ENCODE peak calls at places on chromosomes 11 and 22, in seven cellular contexts. Q is transverse colon, O is sigmoid colon, V is uterus, X is ovary, H is A549, Z is GM12891. P is an unnamed sample.

GRCh38 chr22:46084943-46085830 is 65.1 kb upstream of the PPARA start:
- DNase-seq in Q (peak; percentile 69), O (peak; percentile 95), V (peak; percentile 92), X (peak; percentile 88), H (peak; percentile 79), Z (no peak), P (no peak)

GRCh38 chr11:18312663-18313420 is 9.1 kb downstream of the HPS5 start:
- DNase-seq in Q (no peak), O (no peak), V (no peak), X (no peak), H (no peak), Z (no peak), P (no peak)

GRCh38 chr11:104736503-104736902 is 161.8 kb downstream of the CASP12 start:
- DNase-seq in Q (no peak), O (no peak), V (no peak), X (no peak), H (no peak), Z (no peak), P (no peak)

GRCh38 chr11:11534981-11535380 is 86.8 kb downstream of the GALNT18 start:
- DNase-seq in Q (no peak), O (no peak), V (no peak), X (peak; percentile 39), H (no peak), Z (no peak), P (no peak)

GRCh38 chr11:95910638-95911368 is 13.1 kb downstream of the MTMR2 start:
- DNase-seq in Q (no peak), O (no peak), V (no peak), X (no peak), H (no peak), Z (no peak), P (no peak)

GRCh38 chr11:123253909-123254308 is 58.9 kb upstream of the CLMP start:
- DNase-seq in Q (no peak), O (no peak), V (no peak), X (no peak), H (no peak), Z (no peak), P (no peak)

GRCh38 chr11:2741377-2742131 is 41.8 kb upstream of the KCNQ1OT1 start:
- DNase-seq in Q (no peak), O (peak; percentile 65), V (peak; percentile 56), X (peak; percentile 67), H (peak; percentile 16), Z (no peak), P (no peak)

GRCh38 chr11:56819916-56820315 is 71.4 kb upstream of the OR9G4 start:
- DNase-seq in Q (no peak), O (no peak), V (no peak), X (no peak), H (no peak), Z (no peak), P (no peak)

GRCh38 chr11:67996622-67997459 is 7.1 kb downstream of the UNC93B1 start:
- DNase-seq in Q (peak; percentile 88), O (no peak), V (no peak), X (peak; percentile 58), H (peak; percentile 92), Z (no peak), P (peak; percentile 87)

GRCh38 chr11:67594480-67594879 is 10.9 kb downstream of the GSTP1 start:
- DNase-seq in Q (no peak), O (no peak), V (no peak), X (no peak), H (no peak), Z (no peak), P (no peak)

GRCh38 chr22:45224988-45225731 is 15.5 kb downstream of the KIAA0930 start:
- DNase-seq in Q (no peak), O (no peak), V (no peak), X (no peak), H (no peak), Z (no peak), P (no peak)

GRCh38 chr11:106167085-106167484 is 89.6 kb downstream of the AASDHPPT start:
- DNase-seq in Q (no peak), O (no peak), V (no peak), X (no peak), H (no peak), Z (no peak), P (no peak)

GRCh38 chr11:62705401-62705800 is 1.8 kb downstream of the BSCL2 start:
- DNase-seq in Q (no peak), O (no peak), V (no peak), X (peak; percentile 49), H (no peak), Z (no peak), P (peak; percentile 71)

GRCh38 chr11:10648896-10649295 is 44.7 kb downstream of the IRAG1 start:
- DNase-seq in Q (no peak), O (peak; percentile 50), V (no peak), X (no peak), H (no peak), Z (no peak), P (no peak)

GRCh38 chr11:3879967-3880542 is 24.6 kb downstream of the STIM1 start:
- DNase-seq in Q (no peak), O (no peak), V (no peak), X (no peak), H (peak; percentile 57), Z (no peak), P (no peak)

GRCh38 chr22:23705358-23705757 is 14.5 kb downstream of the RGL4 start:
- DNase-seq in Q (no peak), O (no peak), V (no peak), X (no peak), H (no peak), Z (no peak), P (no peak)

GRCh38 chr11:105589346-105589745 is 20.5 kb upstream of the GRIA4 start:
- DNase-seq in Q (no peak), O (no peak), V (no peak), X (no peak), H (no peak), Z (no peak), P (no peak)

GRCh38 chr11:8015753-8016239 is 28.7 kb downstream of the EIF3F start:
- DNase-seq in Q (no peak), O (no peak), V (no peak), X (no peak), H (no peak), Z (no peak), P (no peak)

GRCh38 chr22:18088825-18089568 is 11.2 kb downstream of the PEX26 start:
- DNase-seq in Q (peak; percentile 71), O (no peak), V (no peak), X (no peak), H (no peak), Z (no peak), P (no peak)

GRCh38 chr11:64185323-64186204 is at the start of gene STIP1:
- DNase-seq in Q (peak; percentile 99), O (peak; percentile 100), V (peak; percentile 99), X (peak; percentile 99), H (peak; percentile 100), Z (peak; percentile 95), P (peak; percentile 100)
- TF ChIP-seq POLR2A in Q (peak; percentile 98), O (peak; percentile 99), V (peak; percentile 99), X (peak; percentile 97), H (peak; percentile 99), Z (peak; percentile 91), P (peak; percentile 96)

GRCh38 chr22:27986459-27986858 is 67.4 kb upstream of the PITPNB start:
- DNase-seq in Q (no peak), O (peak; percentile 9), V (no peak), X (no peak), H (no peak), Z (no peak), P (no peak)

GRCh38 chr22:27984001-27984695 is 65.1 kb upstream of the PITPNB start:
- DNase-seq in Q (no peak), O (peak; percentile 29), V (no peak), X (no peak), H (no peak), Z (no peak), P (no peak)

GRCh38 chr22:27986937-27987336 is 67.9 kb upstream of the PITPNB start:
- DNase-seq in Q (no peak), O (peak; percentile 14), V (no peak), X (no peak), H (no peak), Z (no peak), P (no peak)

GRCh38 chr22:27984723-27985122 is 65.7 kb upstream of the PITPNB start:
- DNase-seq in Q (no peak), O (no peak), V (no peak), X (no peak), H (no peak), Z (no peak), P (no peak)

GRCh38 chr22:27985323-27986275 is 66.5 kb upstream of the PITPNB start:
- DNase-seq in Q (no peak), O (peak; percentile 21), V (no peak), X (no peak), H (no peak), Z (no peak), P (no peak)
- TF ChIP-seq POLR2A in Q (no peak), O (no peak), V (no peak), X (no peak), H (no peak), Z (no peak), P (no peak)

DNA sequence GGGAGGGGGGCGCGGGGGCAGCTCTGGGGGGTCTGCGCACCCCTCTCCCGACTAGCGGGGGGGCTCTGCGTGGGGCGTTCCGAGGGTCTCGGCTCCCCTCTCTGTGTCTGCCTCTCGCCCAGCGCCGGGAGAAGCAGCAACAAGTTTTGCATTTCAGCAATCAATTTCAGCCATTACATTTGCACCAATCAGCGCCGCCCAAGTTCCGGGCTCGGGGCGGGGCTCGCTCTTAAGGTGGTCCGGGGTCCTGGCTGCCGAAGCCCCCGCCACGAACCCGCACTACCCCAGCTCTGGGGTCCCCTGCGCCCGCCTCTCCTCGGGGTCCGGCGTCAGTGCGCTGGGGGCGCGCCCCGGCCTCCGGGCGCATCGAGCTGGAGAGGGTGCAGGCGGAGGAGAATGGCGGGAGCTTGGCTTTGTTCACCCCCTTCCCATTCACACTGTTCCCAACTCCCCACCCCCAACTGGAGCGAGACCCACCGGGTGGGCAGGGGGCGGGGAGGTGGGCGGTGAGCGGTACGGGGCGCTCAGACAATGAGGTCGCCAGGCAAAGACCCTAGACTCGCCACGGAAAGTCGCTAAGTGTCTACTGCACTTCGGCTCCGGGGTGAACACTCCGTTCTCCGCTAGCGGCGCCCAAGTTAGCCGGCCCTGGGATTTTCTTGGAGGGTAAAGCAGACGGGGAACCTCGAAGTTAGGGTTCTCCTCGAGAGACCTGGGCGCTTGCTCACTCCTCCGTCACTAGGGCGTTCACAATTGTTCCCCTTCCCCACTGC is at the start of gene MN1:
- DNase-seq in Q (peak; percentile 25), O (no peak), V (no peak), X (peak; percentile 75), H (peak; percentile 39), Z (peak; percentile 45), P (no peak)
- TF ChIP-seq POLR2A in Q (no peak), O (no peak), V (no peak), X (no peak), H (peak; percentile 15), Z (no peak), P (no peak)

DNA sequence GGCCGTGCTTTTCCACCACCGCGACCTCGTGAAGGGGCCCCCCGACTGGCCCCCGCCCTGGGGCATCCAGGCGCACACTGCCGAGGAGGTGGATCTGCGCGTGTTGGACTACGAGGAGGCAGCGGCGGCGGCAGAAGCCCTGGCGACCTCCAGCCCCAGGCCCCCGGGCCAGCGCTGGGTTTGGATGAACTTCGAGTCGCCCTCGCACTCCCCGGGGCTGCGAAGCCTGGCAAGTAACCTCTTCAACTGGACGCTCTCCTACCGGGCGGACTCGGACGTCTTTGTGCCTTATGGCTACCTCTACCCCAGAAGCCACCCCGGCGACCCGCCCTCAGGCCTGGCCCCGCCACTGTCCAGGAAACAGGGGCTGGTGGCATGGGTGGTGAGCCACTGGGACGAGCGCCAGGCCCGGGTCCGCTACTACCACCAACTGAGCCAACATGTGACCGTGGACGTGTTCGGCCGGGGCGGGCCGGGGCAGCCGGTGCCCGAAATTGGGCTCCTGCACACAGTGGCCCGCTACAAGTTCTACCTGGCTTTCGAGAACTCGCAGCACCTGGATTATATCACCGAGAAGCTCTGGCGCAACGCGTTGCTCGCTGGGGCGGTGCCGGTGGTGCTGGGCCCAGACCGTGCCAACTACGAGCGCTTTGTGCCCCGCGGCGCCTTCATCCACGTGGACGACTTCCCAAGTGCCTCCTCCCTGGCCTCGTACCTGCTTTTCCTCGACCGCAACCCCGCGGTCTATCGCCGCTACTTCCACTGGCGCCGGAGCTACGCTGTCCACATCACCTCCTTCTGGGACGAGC is 1.3 kb downstream of the FUT4 start:
- DNase-seq in Q (peak; percentile 51), O (peak; percentile 69), V (no peak), X (peak; percentile 55), H (no peak), Z (no peak), P (peak; percentile 29)
- TF ChIP-seq POLR2A in Q (peak; percentile 45), O (no peak), V (no peak), X (no peak), H (no peak), Z (no peak), P (no peak)

P was measured in erythroblast.